ENCODE peak calls at places on chromosomes 1 and 21, in four cellular contexts. One of them, this sample, is unnamed.

GRCh38 chr1:244599937-244600350 is 53.0 kb upstream of the DESI2 start:
- DNase-seq in mammary epithelial cell: peak; percentile 93
- DNase-seq in SK-N-SH: no peak
- DNase-seq in colonic mucosa: no peak
- DNase-seq in this sample: peak; percentile 93

GRCh38 chr1:39866767-39867166 is 16.5 kb downstream of the TRIT1 start:
- DNase-seq in mammary epithelial cell: peak; percentile 57
- DNase-seq in colonic mucosa: no peak
- DNase-seq in SK-N-SH: no peak
- DNase-seq in this sample: peak; percentile 74

GRCh38 chr1:208030320-208031091 is 119.6 kb upstream of the CD34 start:
- DNase-seq in colonic mucosa: peak; percentile 42
- DNase-seq in mammary epithelial cell: no peak
- DNase-seq in SK-N-SH: no peak
- DNase-seq in this sample: peak; percentile 45

GRCh38 chr21:32329331-32329730 is 30.7 kb downstream of the MRAP start:
- DNase-seq in mammary epithelial cell: no peak
- DNase-seq in SK-N-SH: no peak
- DNase-seq in colonic mucosa: no peak
- DNase-seq in this sample: no peak

GRCh38 chr1:227487606-227488005 is 75.8 kb upstream of the ZNF678 start:
- DNase-seq in colonic mucosa: no peak
- DNase-seq in mammary epithelial cell: no peak
- DNase-seq in SK-N-SH: no peak
- DNase-seq in this sample: no peak

GRCh38 chr1:10962483-10962882 is 50.0 kb upstream of the TARDBP start:
- DNase-seq in mammary epithelial cell: no peak
- DNase-seq in SK-N-SH: peak; percentile 75
- DNase-seq in colonic mucosa: no peak
- DNase-seq in this sample: no peak

GRCh38 chr21:35333831-35334593 is 284.9 kb upstream of the RUNX1 start:
- DNase-seq in SK-N-SH: no peak
- DNase-seq in colonic mucosa: no peak
- DNase-seq in mammary epithelial cell: no peak
- DNase-seq in this sample: no peak

GRCh38 chr1:78836736-78837135 is 169.8 kb downstream of the ADGRL4 start:
- DNase-seq in SK-N-SH: no peak
- DNase-seq in colonic mucosa: no peak
- DNase-seq in mammary epithelial cell: no peak
- DNase-seq in this sample: peak; percentile 47

GRCh38 chr1:158107926-158108325 is 72.8 kb upstream of the CD1D start:
- DNase-seq in colonic mucosa: no peak
- DNase-seq in mammary epithelial cell: no peak
- DNase-seq in SK-N-SH: no peak
- DNase-seq in this sample: no peak

GRCh38 chr1:209863766-209864485 is 36.2 kb downstream of the UTP25 start:
- DNase-seq in colonic mucosa: no peak
- DNase-seq in mammary epithelial cell: peak; percentile 60
- DNase-seq in SK-N-SH: no peak
- DNase-seq in this sample: no peak

GRCh38 chr1:101407505-101408211 is 170.8 kb downstream of the S1PR1 start:
- DNase-seq in mammary epithelial cell: no peak
- DNase-seq in colonic mucosa: no peak
- DNase-seq in SK-N-SH: peak; percentile 13
- DNase-seq in this sample: no peak

GRCh38 chr1:101409102-101409501 is 172.3 kb downstream of the S1PR1 start:
- DNase-seq in SK-N-SH: no peak
- DNase-seq in colonic mucosa: no peak
- DNase-seq in mammary epithelial cell: no peak
- DNase-seq in this sample: no peak

GRCh38 chr1:101408212-101409042 is 171.6 kb downstream of the S1PR1 start:
- DNase-seq in colonic mucosa: no peak
- DNase-seq in mammary epithelial cell: no peak
- DNase-seq in SK-N-SH: no peak
- DNase-seq in this sample: no peak

GRCh38 chr1:101406271-101406670 is 169.5 kb downstream of the S1PR1 start:
- DNase-seq in colonic mucosa: no peak
- DNase-seq in SK-N-SH: no peak
- DNase-seq in mammary epithelial cell: no peak
- DNase-seq in this sample: no peak

GRCh38 chr1:101410048-101410878 is 173.4 kb downstream of the S1PR1 start:
- DNase-seq in colonic mucosa: no peak
- DNase-seq in SK-N-SH: no peak
- DNase-seq in mammary epithelial cell: no peak
- DNase-seq in this sample: no peak
- H3K9ac ChIP-seq in colonic mucosa: no peak overlapping the region
- H3K9ac ChIP-seq in SK-N-SH: no peak overlapping the region
- H3K9ac ChIP-seq in mammary epithelial cell: no peak overlapping the region
- H3K9ac ChIP-seq in this sample: no peak overlapping the region

DNA sequence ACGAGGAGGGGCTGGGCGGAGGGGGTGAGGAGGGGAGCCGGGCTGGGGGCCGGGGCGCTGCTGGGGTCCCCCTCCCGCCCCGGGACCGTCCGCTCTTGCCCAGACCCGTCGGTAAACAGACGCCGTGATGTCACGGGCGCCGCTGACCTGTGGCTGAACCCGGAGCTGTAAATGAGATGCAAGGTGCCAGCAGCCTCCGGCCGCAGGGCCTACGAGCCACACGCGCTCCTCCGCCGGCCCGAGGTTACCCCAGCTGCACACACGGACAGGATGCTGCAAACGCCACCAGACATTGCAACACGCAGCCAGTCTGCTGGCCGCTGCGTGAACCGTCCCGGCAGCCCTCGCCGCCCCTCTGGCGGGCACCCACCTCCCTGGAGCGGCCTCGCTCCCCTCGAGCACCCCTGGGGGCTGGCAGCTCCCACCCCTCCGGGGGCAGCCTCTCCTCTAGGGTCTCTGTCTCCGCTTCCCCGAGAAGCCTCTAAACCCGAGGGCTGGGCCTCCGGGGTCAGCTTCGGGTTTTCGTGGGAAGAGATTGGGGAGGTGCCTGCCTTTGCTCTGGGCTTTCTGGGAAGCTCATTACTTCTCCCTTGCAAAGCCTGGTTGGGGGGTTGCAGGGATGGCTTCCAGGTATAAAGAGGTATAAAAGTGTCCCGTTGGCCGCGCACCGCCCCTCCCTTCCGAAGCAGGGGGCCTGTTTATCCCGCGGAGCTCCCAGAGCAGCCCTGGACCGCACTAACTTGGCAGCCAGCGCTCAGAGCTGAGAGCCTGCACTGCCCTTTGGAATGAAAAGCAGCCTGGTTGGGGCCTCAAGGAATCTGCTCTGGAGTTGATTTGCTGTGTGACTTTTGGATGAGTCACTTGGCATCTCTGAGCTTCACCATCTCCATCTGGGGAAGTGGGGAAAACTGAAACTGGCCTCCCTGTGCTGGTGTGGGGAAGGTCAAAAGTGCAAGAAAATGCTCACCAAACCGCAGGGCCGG is 21.9 kb downstream of the DHRS3 start:
- DNase-seq in SK-N-SH: peak; percentile 91
- DNase-seq in colonic mucosa: peak; percentile 90
- DNase-seq in mammary epithelial cell: peak; percentile 84
- DNase-seq in this sample: peak; percentile 97
- H3K4me1 ChIP-seq in SK-N-SH: peaks cover 12% of the 10 kb centered on the region
- H3K4me1 ChIP-seq in colonic mucosa: peaks cover 19% of the 10 kb centered on the region
- H3K4me1 ChIP-seq in mammary epithelial cell: peaks cover 37% of the 10 kb centered on the region
- H3K4me1 ChIP-seq in this sample: peaks cover 64% of the 10 kb centered on the region

GRCh38 chr1:43547538-43548072 is 16.9 kb downstream of the PTPRF start:
- DNase-seq in colonic mucosa: no peak
- DNase-seq in SK-N-SH: no peak
- DNase-seq in mammary epithelial cell: no peak
- DNase-seq in this sample: no peak
- H3K9ac ChIP-seq in colonic mucosa: peak overlapping the region; percentile 86
- H3K9ac ChIP-seq in SK-N-SH: no peak overlapping the region
- H3K9ac ChIP-seq in mammary epithelial cell: no peak overlapping the region
- H3K9ac ChIP-seq in this sample: no peak overlapping the region

GRCh38 chr1:67738401-67738800 is 53.4 kb downstream of the GADD45A start:
- DNase-seq in mammary epithelial cell: peak; percentile 76
- DNase-seq in colonic mucosa: peak; percentile 16
- DNase-seq in SK-N-SH: no peak
- DNase-seq in this sample: no peak
- H3K4me1 ChIP-seq in mammary epithelial cell: peaks cover 46% of the 10 kb centered on the region
- H3K4me1 ChIP-seq in colonic mucosa: peaks cover 19% of the 10 kb centered on the region
- H3K4me1 ChIP-seq in SK-N-SH: peaks cover 33% of the 10 kb centered on the region
- H3K4me1 ChIP-seq in this sample: peaks cover 50% of the 10 kb centered on the region

DNA sequence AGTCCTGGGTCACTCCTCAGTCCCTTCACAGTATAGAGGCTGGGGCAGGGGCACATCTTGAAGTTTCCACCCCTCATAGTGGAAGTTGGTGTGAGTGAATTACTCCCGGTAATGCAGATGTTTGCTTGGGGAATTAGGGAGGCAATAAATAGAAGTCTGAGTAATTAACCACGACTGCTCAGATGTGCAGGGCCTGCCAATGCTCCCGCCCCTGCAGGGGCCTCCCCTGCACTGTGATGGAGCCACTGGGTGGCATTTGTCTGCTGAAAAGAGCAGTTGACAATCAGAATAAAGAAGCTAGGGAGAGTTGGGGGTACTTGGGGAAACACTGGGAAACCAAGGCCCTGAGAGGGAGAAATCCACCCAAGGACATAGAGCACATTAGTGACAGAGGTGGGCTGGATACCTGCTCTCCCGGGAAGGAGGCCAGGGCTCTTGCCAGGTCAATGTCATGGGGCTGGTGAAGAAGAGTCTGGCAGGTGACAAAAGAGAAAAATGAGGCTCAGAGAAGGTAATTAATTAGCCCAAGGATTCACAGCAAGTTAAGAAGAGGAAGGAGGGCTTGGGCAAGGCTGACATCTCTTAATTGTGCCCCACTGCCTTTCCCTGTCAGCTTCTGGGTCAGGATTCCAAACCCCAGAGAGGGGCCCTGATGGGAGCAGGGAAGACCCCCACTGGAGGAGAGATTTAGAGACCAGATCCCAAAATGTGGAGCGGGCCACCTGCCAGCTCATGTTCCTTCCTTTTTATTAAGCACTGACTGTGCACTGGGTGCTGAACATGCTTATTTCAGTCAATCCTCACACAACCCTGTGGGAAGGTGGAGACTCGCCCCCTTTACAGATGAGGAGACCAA is 436.2 kb downstream of the MATN1 start:
- DNase-seq in SK-N-SH: no peak
- DNase-seq in colonic mucosa: peak; percentile 12
- DNase-seq in mammary epithelial cell: no peak
- DNase-seq in this sample: no peak
- H3K9ac ChIP-seq in SK-N-SH: no peak overlapping the region
- H3K9ac ChIP-seq in colonic mucosa: no peak overlapping the region
- H3K9ac ChIP-seq in mammary epithelial cell: no peak overlapping the region
- H3K9ac ChIP-seq in this sample: no peak overlapping the region